ENCODE peak calls at places on chromosomes 13 and 19, in four cellular contexts. L, P, K and E are unnamed samples.

GRCh38 chr19:41957838-41958366 is 1.2 kb downstream of the RABAC1 start:
- DNase-seq in L (peak), P (peak), K (peak), E (peak)

GRCh38 chr13:80716610-80717081 is 375.7 kb upstream of the SPRY2 start:
- DNase-seq in L (no peak), P (no peak), K (no peak), E (peak)

GRCh38 chr13:73138276-73138950 is 79.6 kb downstream of the KLF5 start:
- DNase-seq in L (no peak), P (peak), K (no peak), E (peak)

GRCh38 chr13:113630296-113630695 is 27.7 kb downstream of the ATP4B start:
- DNase-seq in L (no peak), P (no peak), K (no peak), E (no peak)

GRCh38 chr13:24982333-24982999 is 113.5 kb upstream of the PABPC3 start:
- DNase-seq in L (no peak), P (no peak), K (no peak), E (no peak)

GRCh38 chr13:19861762-19862161 is 1.7 kb downstream of the ZMYM5 start:
- DNase-seq in L (no peak), P (no peak), K (no peak), E (no peak)

GRCh38 chr19:10288662-10289166 is 1.0 kb upstream of the ICAM5 start:
- DNase-seq in L (peak), P (peak), K (peak), E (no peak)

GRCh38 chr19:1769645-1769985 is 16.3 kb downstream of the ONECUT3 start:
- DNase-seq in L (no peak), P (no peak), K (no peak), E (no peak)

GRCh38 chr19:29277107-29277506 is 64.2 kb upstream of the UQCRFS1 start:
- DNase-seq in L (peak), P (no peak), K (no peak), E (no peak)

GRCh38 chr13:98033277-98034247 is 80.1 kb downstream of the IPO5 start:
- DNase-seq in L (peak), P (peak), K (no peak), E (peak)

GRCh38 chr13:111900390-111901180 is 166.4 kb upstream of the SOX1 start:
- DNase-seq in L (peak), P (no peak), K (no peak), E (no peak)

GRCh38 chr13:23825179-23825578 is 64.0 kb downstream of the MIPEP start:
- DNase-seq in L (no peak), P (no peak), K (no peak), E (no peak)

GRCh38 chr13:112814905-112815585 is 125.2 kb downstream of the ATP11A start:
- DNase-seq in L (no peak), P (no peak), K (no peak), E (no peak)

GRCh38 chr13:73215807-73216206 is 157.0 kb downstream of the KLF5 start:
- DNase-seq in L (no peak), P (no peak), K (no peak), E (no peak)

GRCh38 chr19:56841194-56841546 is 644 bp upstream of the PEG3 start:
- DNase-seq in L (no peak), P (peak), K (no peak), E (no peak)

DNA sequence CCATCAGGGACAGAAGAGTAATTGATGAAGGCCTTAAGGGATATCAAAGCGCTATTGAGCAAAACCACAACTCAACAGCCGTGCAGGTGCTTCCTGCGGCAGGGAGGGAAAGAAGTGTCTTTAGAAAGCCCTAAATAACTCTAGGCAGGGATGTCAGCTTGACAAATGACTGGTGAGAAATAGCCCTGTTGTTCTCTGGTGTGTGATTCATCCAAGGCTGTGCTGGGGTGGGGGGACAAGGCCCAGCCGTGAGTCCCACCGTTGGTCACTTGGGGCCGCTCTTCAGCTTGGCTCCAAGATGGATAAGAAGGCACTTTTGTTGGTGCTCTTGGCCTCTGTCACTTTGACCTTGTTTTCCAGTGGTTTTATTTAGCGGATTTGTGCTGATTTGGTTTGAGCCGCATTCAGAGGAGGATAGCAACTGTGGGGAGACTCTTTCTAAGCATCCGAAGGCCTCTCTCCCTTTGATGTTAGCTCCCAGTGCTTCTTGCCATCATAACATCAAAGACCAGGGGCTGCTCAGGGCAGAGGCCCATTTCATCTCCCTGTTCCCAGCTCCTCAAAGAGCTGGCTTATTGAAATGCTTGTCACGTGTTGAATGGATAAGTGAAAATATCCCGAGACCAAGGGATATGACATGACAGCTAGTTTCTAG is 130.3 kb upstream of the SERP2 start:
- DNase-seq in L (peak), P (peak), K (peak), E (no peak)
- TF ChIP-seq ELF4 in L (no peak), P (no peak), K (no peak), E (no peak)

GRCh38 chr19:35214766-35215422 is 13.6 kb downstream of the FAM187B start:
- DNase-seq in L (no peak), P (no peak), K (no peak), E (no peak)

GRCh38 chr19:35219008-35219407 is 9.5 kb downstream of the FAM187B start:
- DNase-seq in L (no peak), P (no peak), K (no peak), E (no peak)

GRCh38 chr19:35216026-35216832 is 12.3 kb downstream of the FAM187B start:
- DNase-seq in L (no peak), P (no peak), K (no peak), E (no peak)

GRCh38 chr19:35213678-35214632 is 14.6 kb downstream of the FAM187B start:
- DNase-seq in L (no peak), P (no peak), K (peak), E (no peak)

GRCh38 chr19:35216833-35217707 is 11.5 kb downstream of the FAM187B start:
- DNase-seq in L (peak), P (no peak), K (no peak), E (no peak)
- TF ChIP-seq ELF4 in L (no peak), P (no peak), K (no peak), E (no peak)

GRCh38 chr19:18650048-18650435 is 13.2 kb downstream of the KLHL26 start:
- DNase-seq in L (no peak), P (no peak), K (no peak), E (no peak)
- TF ChIP-seq ELF4 in L (no peak), P (no peak), K (no peak), E (no peak)

GRCh38 chr13:102395939-102396338 is 5.9 kb downstream of the FGF14 start:
- DNase-seq in L (no peak), P (no peak), K (no peak), E (no peak)
- TF ChIP-seq ELF4 in L (no peak), P (no peak), K (no peak), E (no peak)

DNA sequence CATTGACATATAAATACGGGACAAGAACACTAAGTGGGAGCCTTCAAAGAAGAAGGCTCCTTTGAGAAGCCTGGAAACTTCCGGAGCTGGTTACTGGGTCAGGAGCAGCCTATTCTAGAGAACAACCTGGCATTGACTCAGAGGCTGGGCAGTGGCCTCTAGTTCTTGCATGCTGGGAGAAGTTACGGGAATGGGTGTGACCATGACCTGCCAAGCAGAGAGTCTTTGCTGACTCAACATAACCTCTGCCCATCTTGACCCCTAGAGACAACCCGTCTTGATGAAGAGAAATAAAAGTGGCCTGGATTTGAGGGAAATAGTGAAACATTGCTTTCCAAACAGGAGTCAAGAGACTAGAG is 21.0 kb downstream of the STARD13 start:
- DNase-seq in L (no peak), P (no peak), K (no peak), E (no peak)
- TF ChIP-seq ELF4 in L (no peak), P (no peak), K (no peak), E (no peak)

DNA sequence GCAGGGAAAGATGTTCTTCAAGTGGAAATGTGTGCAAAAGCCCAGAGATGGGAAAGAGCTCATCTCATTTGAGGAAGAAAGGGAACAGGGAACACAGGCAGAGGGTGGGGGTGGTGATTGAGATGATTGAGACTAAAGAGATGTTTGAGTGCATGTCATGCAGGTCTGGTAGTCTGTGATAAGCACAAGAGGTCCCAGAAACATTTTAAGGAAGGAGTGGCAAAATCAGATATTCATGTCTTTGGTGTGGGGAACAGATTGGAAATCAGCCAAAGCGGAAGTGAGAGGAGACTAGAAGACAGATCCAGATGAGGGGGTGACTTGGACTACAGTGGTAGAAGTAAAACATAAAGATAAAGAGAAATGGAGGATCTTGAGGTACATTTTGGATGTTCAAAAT is 39.4 kb upstream of the DACH1 start:
- DNase-seq in L (no peak), P (no peak), K (no peak), E (no peak)
- TF ChIP-seq ELF4 in L (no peak), P (no peak), K (peak), E (no peak)